ENCODE peak calls at places on chromosomes 7 and 10, in nine cellular contexts. E is right lobe of liver; W is astrocyte; R is GM12878; G is endodermal cell; Q is foreskin fibroblast; X is CD8-positive, alpha-beta T cell; C is suprapubic skin; B is epithelial cell of esophagus. U is an unnamed sample.

GRCh38 chr10:125259651-125260050 is 99.3 kb upstream of the CTBP2 start:
- DNase-seq in E (no peak), W (no peak), R (no peak), G (peak; percentile 13), Q (no peak), X (no peak), C (no peak), B (no peak), U (no peak)

GRCh38 chr7:77370606-77371005 is 45.5 kb downstream of the GSAP start:
- DNase-seq in E (no peak), W (no peak), R (no peak), G (no peak), Q (no peak), X (no peak), C (no peak), B (peak; percentile 37), U (no peak)

GRCh38 chr7:67863911-67864310 is 867.3 kb downstream of the TYW1 start:
- DNase-seq in E (no peak), W (no peak), R (no peak), G (no peak), Q (no peak), X (no peak), C (no peak), B (no peak), U (no peak)

GRCh38 chr10:50438049-50438936 is 185.5 kb downstream of the SGMS1 start:
- DNase-seq in E (no peak), W (no peak), R (no peak), G (no peak), Q (no peak), X (no peak), C (no peak), B (no peak), U (no peak)

GRCh38 chr7:138932870-138933269 is 48.3 kb downstream of the KIAA1549 start:
- DNase-seq in E (no peak), W (no peak), R (no peak), G (no peak), Q (no peak), X (no peak), C (no peak), B (no peak), U (no peak)

GRCh38 chr10:18615618-18616017 is 35.8 kb downstream of the NSUN6 start:
- DNase-seq in E (no peak), W (no peak), R (no peak), G (no peak), Q (no peak), X (no peak), C (no peak), B (peak; percentile 36), U (no peak)

GRCh38 chr7:151992375-151992774 is 33.1 kb upstream of the GALNT11 start:
- DNase-seq in E (no peak), W (no peak), R (no peak), G (peak; percentile 91), Q (no peak), X (peak; percentile 53), C (no peak), B (peak; percentile 56), U (no peak)

GRCh38 chr7:111266613-111267012 is 175.7 kb downstream of the LRRN3 start:
- DNase-seq in E (no peak), W (peak; percentile 64), R (no peak), G (no peak), Q (peak; percentile 66), X (no peak), C (no peak), B (peak; percentile 13), U (peak; percentile 70)

GRCh38 chr7:70681847-70682350 is 450.0 kb upstream of the GALNT17 start:
- DNase-seq in E (no peak), W (no peak), R (peak; percentile 39), G (peak; percentile 72), Q (no peak), X (no peak), C (no peak), B (no peak), U (no peak)

GRCh38 chr7:145718129-145718528 is 398.5 kb upstream of the CNTNAP2 start:
- DNase-seq in E (no peak), W (no peak), R (no peak), G (peak; percentile 91), Q (no peak), X (no peak), C (no peak), B (no peak), U (no peak)

GRCh38 chr10:59007307-59008025 is 169.0 kb upstream of the PHYHIPL start:
- DNase-seq in E (no peak), W (no peak), R (no peak), G (no peak), Q (no peak), X (no peak), C (no peak), B (no peak), U (no peak)

GRCh38 chr10:105921348-105921747 is 1243.2 kb downstream of the SORCS1 start:
- DNase-seq in E (no peak), W (no peak), R (no peak), G (no peak), Q (no peak), X (no peak), C (no peak), B (no peak), U (no peak)

GRCh38 chr10:21526952-21527633 is 1.6 kb upstream of the SKIDA1 start:
- DNase-seq in E (peak; percentile 77), W (no peak), R (no peak), G (peak; percentile 90), Q (peak; percentile 62), X (peak; percentile 36), C (peak; percentile 85), B (peak; percentile 62), U (no peak)

GRCh38 chr10:73843254-73843653 is 31.1 kb downstream of the CAMK2G start:
- DNase-seq in E (no peak), W (no peak), R (no peak), G (no peak), Q (no peak), X (no peak), C (no peak), B (peak; percentile 39), U (no peak)

GRCh38 chr7:64879800-64880199 is 23.3 kb upstream of the ZNF273 start:
- DNase-seq in E (no peak), W (no peak), R (no peak), G (peak; percentile 21), Q (no peak), X (no peak), C (peak; percentile 55), B (no peak), U (no peak)

GRCh38 chr10:62635127-62635526 is 169.4 kb upstream of the ADO start:
- DNase-seq in E (no peak), W (peak; percentile 37), R (no peak), G (no peak), Q (no peak), X (no peak), C (no peak), B (no peak), U (no peak)

GRCh38 chr10:62627985-62628384 is 176.5 kb upstream of the ADO start:
- DNase-seq in E (no peak), W (peak; percentile 13), R (no peak), G (no peak), Q (no peak), X (no peak), C (no peak), B (no peak), U (no peak)

GRCh38 chr10:62633976-62634375 is 170.5 kb upstream of the ADO start:
- DNase-seq in E (no peak), W (no peak), R (no peak), G (no peak), Q (no peak), X (no peak), C (no peak), B (no peak), U (no peak)

GRCh38 chr10:62636825-62637248 is 167.7 kb upstream of the ADO start:
- DNase-seq in E (no peak), W (no peak), R (no peak), G (no peak), Q (no peak), X (peak; percentile 21), C (no peak), B (no peak), U (no peak)

DNA sequence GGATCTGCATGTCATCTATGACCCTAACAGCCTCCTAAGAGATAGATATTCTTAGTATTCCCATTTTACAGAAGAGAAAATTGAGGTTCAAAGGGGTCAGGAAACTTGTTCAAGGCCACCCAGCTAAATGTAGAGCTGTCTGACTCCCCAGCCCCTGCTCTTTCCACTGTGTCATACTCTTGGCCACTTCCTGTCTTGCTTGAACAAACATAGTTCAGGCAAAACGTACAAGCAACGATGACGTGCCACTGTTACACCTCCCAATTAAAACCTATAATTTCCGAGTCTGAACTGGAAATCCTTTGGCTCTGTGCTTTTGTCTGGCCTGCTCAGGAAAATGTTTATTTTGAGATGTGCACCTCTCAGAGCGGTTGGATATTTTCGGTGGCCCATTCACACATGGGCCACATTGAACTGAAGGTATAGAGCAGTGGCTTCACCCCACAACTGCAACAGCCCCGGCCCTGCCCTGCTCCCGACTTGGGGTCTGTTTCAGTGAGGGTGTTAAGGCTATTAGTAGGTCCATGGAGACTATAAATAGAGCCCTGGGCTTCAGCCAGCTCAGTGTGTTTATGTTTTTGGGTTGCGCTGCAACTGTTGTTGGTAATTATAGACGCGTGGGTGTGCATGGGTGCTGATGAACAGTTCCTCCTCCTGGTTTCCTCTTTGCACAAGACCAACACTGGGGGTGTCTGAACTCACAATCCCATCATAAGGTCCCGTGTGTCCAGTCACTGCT is 172.3 kb upstream of the ADO start:
- DNase-seq in E (no peak), W (peak; percentile 12), R (peak; percentile 80), G (no peak), Q (no peak), X (peak; percentile 64), C (no peak), B (peak; percentile 11), U (no peak)
- TF ChIP-seq CTCF in E (no peak), W (no peak), R (no peak), G (no peak), Q (no peak), X (no peak), C (no peak), B (no peak), U (no peak)

GRCh38 chr10:108249940-108250339 is 1085.4 kb upstream of the SORCS1 start:
- DNase-seq in E (no peak), W (no peak), R (no peak), G (peak; percentile 64), Q (no peak), X (no peak), C (no peak), B (no peak), U (no peak)
- TF ChIP-seq CTCF in E (no peak), W (no peak), R (peak; percentile 27), G (peak; percentile 64), Q (no peak), X (no peak), C (no peak), B (no peak), U (no peak)

GRCh38 chr10:56349611-56350010 is 11.4 kb downstream of the ZWINT start:
- DNase-seq in E (no peak), W (no peak), R (no peak), G (no peak), Q (no peak), X (no peak), C (no peak), B (peak; percentile 21), U (no peak)
- TF ChIP-seq CTCF in E (no peak), W (no peak), R (peak; percentile 18), G (peak; percentile 28), Q (no peak), X (no peak), C (no peak), B (peak; percentile 42), U (no peak)

GRCh38 chr10:48459270-48460147 is 145.4 kb downstream of the ARHGAP22 start:
- DNase-seq in E (no peak), W (no peak), R (no peak), G (peak; percentile 81), Q (no peak), X (no peak), C (peak; percentile 49), B (no peak), U (no peak)
- TF ChIP-seq CTCF in E (no peak), W (no peak), R (no peak), G (peak; percentile 60), Q (no peak), X (no peak), C (no peak), B (no peak), U (no peak)

U was measured in AG04449.